ENCODE peak calls at places on chromosome X, in four cellular contexts. M is Caki2, F is AG09309, O is BJ. Q is an unnamed sample.
A peak's percentile ranks its signal among the peaks of the same experiment; 100 is the strongest.

GRCh38 chrX:38175140-38175539 is 45.5 kb downstream of the SRPX start:
- DNase-seq in M (peak; percentile 15), F (no peak), O (no peak), Q (no peak)

GRCh38 chrX:17987783-17988182 is 126.7 kb upstream of the RAI2 start:
- DNase-seq in M (no peak), F (no peak), O (no peak), Q (no peak)

GRCh38 chrX:19857131-19857530 is 30.3 kb downstream of the SH3KBP1 start:
- DNase-seq in M (no peak), F (no peak), O (no peak), Q (no peak)

GRCh38 chrX:136768469-136769084 is 12.2 kb downstream of the ARHGEF6 start:
- DNase-seq in M (peak; percentile 84), F (peak; percentile 89), O (peak; percentile 61), Q (peak; percentile 27)

GRCh38 chrX:51336584-51336983 is 4.0 kb downstream of the NUDT10 start:
- DNase-seq in M (peak; percentile 19), F (peak; percentile 10), O (no peak), Q (no peak)

GRCh38 chrX:106177106-106177981 is 9.2 kb downstream of the PWWP3B start:
- DNase-seq in M (no peak), F (no peak), O (no peak), Q (no peak)

GRCh38 chrX:15418041-15418706 is 34.0 kb upstream of the VEGFD start:
- DNase-seq in M (no peak), F (peak; percentile 56), O (peak; percentile 79), Q (no peak)

GRCh38 chrX:107360788-107361360 is 88.6 kb upstream of the FRMPD3 start:
- DNase-seq in M (no peak), F (no peak), O (no peak), Q (no peak)

GRCh38 chrX:522456-522855 is 108.1 kb upstream of the SHOX start:
- DNase-seq in M (no peak), F (no peak), O (no peak), Q (no peak)

GRCh38 chrX:41779941-41780340 is 56.0 kb downstream of the GPR82 start:
- DNase-seq in M (no peak), F (no peak), O (no peak), Q (no peak)

GRCh38 chrX:132612990-132613564 is 124.2 kb upstream of the MBNL3 start:
- DNase-seq in M (no peak), F (no peak), O (no peak), Q (peak; percentile 5)

GRCh38 chrX:70444326-70445196 is at the start of gene DLG3:
- DNase-seq in M (no peak), F (no peak), O (no peak), Q (no peak)

Q was measured in activated T-helper 9 cell treated with anti-CD3 and anti-CD28 coated beads, Interleukin-2, amount 50 U/mL, for 16 hours.